ENCODE peak calls at places on chromosomes 7 and 10, in six cellular contexts. F is brain microvascular endothelial cell; H is neuronal stem cell; V is CD8-positive, alpha-beta T cell; E is transverse colon; O is GM12878. W is an unnamed sample.

GRCh38 chr10:78336402-78336791 is 302.7 kb downstream of the RPS24 start:
- DNase-seq in F (peak; percentile 73), H (no peak), V (no peak), E (no peak), O (no peak), W (no peak)

GRCh38 chr10:130161331-130161730 is 25.1 kb downstream of the GLRX3 start:
- DNase-seq in F (no peak), H (no peak), V (no peak), E (no peak), O (no peak), W (no peak)

GRCh38 chr7:13742126-13742525 is 247.3 kb downstream of the ETV1 start:
- DNase-seq in F (peak; percentile 74), H (no peak), V (no peak), E (no peak), O (no peak), W (peak; percentile 46)

GRCh38 chr7:151631149-151631967 is 111.7 kb upstream of the RHEB start:
- DNase-seq in F (peak; percentile 36), H (peak; percentile 44), V (no peak), E (no peak), O (peak; percentile 11), W (no peak)

GRCh38 chr7:154960063-154960790 is 42.7 kb downstream of the PAXIP1 start:
- DNase-seq in F (no peak), H (no peak), V (no peak), E (no peak), O (no peak), W (no peak)

GRCh38 chr7:82164410-82164809 is 279.2 kb downstream of the CACNA2D1 start:
- DNase-seq in F (no peak), H (no peak), V (no peak), E (no peak), O (no peak), W (no peak)

GRCh38 chr7:70738080-70738479 is 393.9 kb upstream of the GALNT17 start:
- DNase-seq in F (peak; percentile 6), H (no peak), V (no peak), E (peak; percentile 52), O (no peak), W (peak; percentile 83)

GRCh38 chr7:151925446-151926335 is 30.6 kb upstream of the GALNTL5 start:
- DNase-seq in F (peak; percentile 14), H (no peak), V (no peak), E (peak; percentile 86), O (no peak), W (no peak)

GRCh38 chr7:40162516-40162915 is 27.7 kb downstream of the SUGCT start:
- DNase-seq in F (peak; percentile 28), H (no peak), V (no peak), E (no peak), O (no peak), W (no peak)

GRCh38 chr10:96325719-96326373 is 21.6 kb downstream of the DNTT start:
- DNase-seq in F (no peak), H (no peak), V (no peak), E (no peak), O (peak; percentile 23), W (no peak)

GRCh38 chr7:107167483-107168232 is 1.1 kb upstream of the HBP1 start:
- DNase-seq in F (peak; percentile 72), H (peak; percentile 63), V (peak; percentile 69), E (no peak), O (no peak), W (no peak)

DNA sequence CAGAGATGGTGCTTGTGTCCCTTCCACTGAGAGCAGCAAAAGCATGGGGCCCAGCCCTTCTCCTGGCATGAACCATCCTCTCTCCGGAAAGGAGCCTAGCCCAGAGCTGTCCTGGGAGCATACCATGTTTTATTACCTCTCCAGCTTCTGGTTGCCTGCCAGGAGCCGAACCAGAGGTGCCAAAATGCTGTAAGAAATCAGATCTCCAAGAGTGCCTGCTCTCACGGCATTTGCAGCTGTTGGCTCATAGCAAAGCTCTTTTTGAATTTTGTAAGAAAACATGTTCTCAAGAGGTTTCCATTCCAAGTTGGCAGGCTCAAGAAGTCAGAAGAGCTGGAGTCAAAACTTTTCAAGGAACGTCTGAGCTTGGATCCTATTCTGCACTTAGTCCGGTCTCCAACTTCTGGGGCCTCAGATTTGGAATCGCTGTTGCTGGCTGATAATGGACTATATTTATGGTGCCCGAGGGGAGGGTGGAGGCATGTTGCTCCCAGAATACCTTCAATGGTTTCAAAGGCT is 211.7 kb upstream of the MKI67 start:
- DNase-seq in F (no peak), H (no peak), V (no peak), E (no peak), O (no peak), W (no peak)
- H3K27ac ChIP-seq in F (no peak overlapping the region), H (no peak overlapping the region), V (no peak overlapping the region), E (no peak overlapping the region), O (no peak overlapping the region), W (no peak overlapping the region)

GRCh38 chr7:15464762-15465144 is 97.1 kb downstream of the AGMO start:
- DNase-seq in F (no peak), H (no peak), V (no peak), E (no peak), O (no peak), W (no peak)

GRCh38 chr7:15462721-15463389 is 99.0 kb downstream of the AGMO start:
- DNase-seq in F (no peak), H (no peak), V (no peak), E (no peak), O (no peak), W (no peak)

GRCh38 chr7:15461576-15461975 is 100.2 kb downstream of the AGMO start:
- DNase-seq in F (peak; percentile 94), H (no peak), V (no peak), E (no peak), O (no peak), W (no peak)

GRCh38 chr7:15459018-15459621 is 102.7 kb downstream of the AGMO start:
- DNase-seq in F (peak; percentile 56), H (no peak), V (no peak), E (no peak), O (no peak), W (no peak)

DNA sequence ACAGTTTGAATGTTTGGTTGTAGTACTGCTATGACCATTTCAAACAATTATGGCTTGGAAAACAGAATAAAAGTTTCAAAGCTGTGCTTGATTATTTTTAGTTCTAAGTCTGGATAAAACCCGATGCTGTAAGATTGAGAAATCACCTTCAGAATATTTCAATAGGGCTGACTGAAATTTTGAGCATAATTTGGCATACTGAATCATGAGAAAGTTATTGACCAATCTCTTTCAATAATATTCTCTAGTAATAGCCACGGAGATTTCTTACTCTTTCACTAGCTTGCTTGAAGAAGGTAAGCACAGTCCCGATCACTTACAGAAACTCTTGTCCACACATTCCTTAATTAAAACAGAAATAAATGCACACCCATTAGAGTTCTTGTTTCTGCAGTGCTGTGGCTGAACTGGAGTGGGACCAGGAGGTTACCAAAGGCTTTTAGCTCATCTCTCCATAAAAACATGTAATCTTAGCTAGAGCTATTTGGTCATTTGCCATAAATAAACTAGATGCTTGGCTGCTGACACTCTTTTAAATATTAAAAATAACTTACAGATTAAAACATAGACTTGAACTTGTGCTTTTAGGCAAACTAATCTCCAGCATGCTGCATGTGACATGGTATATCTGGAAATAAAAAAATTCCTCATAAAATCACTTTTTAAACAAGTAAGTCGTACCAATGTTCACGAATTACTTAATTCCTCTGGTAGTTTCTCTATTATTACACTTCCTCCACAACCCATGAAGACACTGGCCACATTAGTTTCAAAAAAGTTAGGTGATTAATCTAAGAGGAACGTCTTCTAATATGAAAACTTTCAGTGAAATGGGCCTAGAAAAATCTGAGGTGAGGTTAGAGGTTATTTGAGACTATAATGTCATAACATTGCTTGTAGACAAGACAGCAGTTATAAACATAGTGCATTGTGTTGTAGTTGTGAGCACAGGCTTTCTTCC is 97.7 kb downstream of the AGMO start:
- DNase-seq in F (no peak), H (no peak), V (no peak), E (no peak), O (no peak), W (no peak)
- H3K27ac ChIP-seq in F (no peak overlapping the region), H (no peak overlapping the region), V (no peak overlapping the region), E (peak overlapping the region; percentile 35), O (no peak overlapping the region), W (no peak overlapping the region)

GRCh38 chr7:48144291-48144768 is 26.9 kb upstream of the ABCA13 start:
- DNase-seq in F (no peak), H (no peak), V (no peak), E (peak; percentile 55), O (no peak), W (no peak)
- H3K27ac ChIP-seq in F (no peak overlapping the region), H (no peak overlapping the region), V (no peak overlapping the region), E (peak overlapping the region; percentile 78), O (no peak overlapping the region), W (no peak overlapping the region)

GRCh38 chr7:138750926-138751464 is 46.8 kb upstream of the TMEM213 start:
- DNase-seq in F (no peak), H (no peak), V (no peak), E (no peak), O (no peak), W (no peak)

GRCh38 chr7:138755331-138755747 is 42.5 kb upstream of the TMEM213 start:
- DNase-seq in F (no peak), H (no peak), V (no peak), E (no peak), O (no peak), W (no peak)

GRCh38 chr7:138752568-138753518 is 45.0 kb upstream of the TMEM213 start:
- DNase-seq in F (no peak), H (no peak), V (peak; percentile 91), E (peak; percentile 54), O (peak; percentile 38), W (no peak)

GRCh38 chr7:138755831-138756590 is 41.8 kb upstream of the TMEM213 start:
- DNase-seq in F (no peak), H (no peak), V (no peak), E (no peak), O (no peak), W (no peak)

GRCh38 chr7:138753611-138754010 is 44.2 kb upstream of the TMEM213 start:
- DNase-seq in F (no peak), H (no peak), V (peak; percentile 49), E (no peak), O (no peak), W (no peak)
- H3K27ac ChIP-seq in F (no peak overlapping the region), H (no peak overlapping the region), V (no peak overlapping the region), E (no peak overlapping the region), O (no peak overlapping the region), W (no peak overlapping the region)

DNA sequence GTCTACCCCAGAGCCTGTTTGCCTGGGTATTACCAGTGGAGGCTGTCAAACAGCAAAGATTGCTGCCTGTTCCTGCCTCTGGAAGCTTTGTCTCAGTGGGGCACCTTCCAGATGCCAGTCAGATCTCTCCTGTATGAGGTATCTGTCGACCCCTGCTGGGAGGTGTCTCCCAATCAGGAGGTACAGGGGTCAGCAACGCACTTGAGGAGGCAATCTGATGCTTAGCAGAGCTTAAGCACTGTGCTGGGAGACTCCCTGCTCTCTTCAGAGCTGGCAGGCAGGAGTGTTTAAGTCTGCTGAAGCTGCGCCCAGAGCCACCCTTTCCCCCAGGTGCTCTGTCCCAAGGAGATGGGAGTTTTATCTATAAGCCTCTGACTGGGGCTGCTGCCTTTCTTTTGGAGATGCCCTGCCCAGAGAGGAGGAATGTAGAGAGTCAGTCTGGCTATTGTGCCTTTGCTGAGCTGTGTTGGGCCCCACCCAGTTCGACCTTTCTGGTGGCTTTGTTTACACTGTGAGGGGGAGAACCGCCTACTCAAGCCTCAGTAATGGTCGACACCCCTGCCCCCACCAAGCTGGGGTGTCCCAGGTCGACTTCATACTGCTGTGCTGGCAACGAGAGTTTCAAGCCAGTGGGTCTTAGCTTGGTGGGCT is 62.2 kb downstream of the PPP1R9A start:
- DNase-seq in F (no peak), H (no peak), V (no peak), E (no peak), O (no peak), W (no peak)
- H3K27ac ChIP-seq in F (no peak overlapping the region), H (peak overlapping the region; percentile 28), V (no peak overlapping the region), E (no peak overlapping the region), O (no peak overlapping the region), W (no peak overlapping the region)

GRCh38 chr10:65611592-65611991 is 1314.2 kb upstream of the LRRTM3 start:
- DNase-seq in F (peak; percentile 70), H (no peak), V (no peak), E (no peak), O (no peak), W (no peak)
- H3K27ac ChIP-seq in F (no peak overlapping the region), H (no peak overlapping the region), V (no peak overlapping the region), E (no peak overlapping the region), O (no peak overlapping the region), W (no peak overlapping the region)